ENCODE peak calls at places on chromosome 16, in four cellular contexts. A is Karpas-422; V is CD4-positive, CD25-positive, alpha-beta regulatory T cell; E is cardiac muscle cell. R is an unnamed sample.
A peak's percentile ranks its signal among the peaks of the same experiment; 100 is the strongest.

GRCh38 chr16:59487067-59487466 is 753.0 kb upstream of the GOT2 start:
- DNase-seq in A (no peak), V (no peak), E (no peak), R (no peak)

GRCh38 chr16:2987854-2988253 is 7.6 kb upstream of the PKMYT1 start:
- DNase-seq in A (no peak), V (no peak), E (no peak), R (no peak)

GRCh38 chr16:3494574-3494973 is 715 bp downstream of the C16orf90 start:
- DNase-seq in A (no peak), V (no peak), E (no peak), R (peak; percentile 40)

GRCh38 chr16:7177875-7178274 is 154.8 kb upstream of the RBFOX1 start:
- DNase-seq in A (no peak), V (no peak), E (no peak), R (no peak)

GRCh38 chr16:10981697-10982216 is 37.4 kb downstream of the CLEC16A start:
- DNase-seq in A (peak; percentile 96), V (peak; percentile 21), E (no peak), R (no peak)

GRCh38 chr16:70765491-70765890 is 35.5 kb downstream of the VAC14 start:
- DNase-seq in A (no peak), V (no peak), E (no peak), R (no peak)

GRCh38 chr16:29745126-29745852 is 501 bp downstream of the C16orf54 start:
- DNase-seq in A (no peak), V (peak; percentile 21), E (no peak), R (no peak)

GRCh38 chr16:21611546-21612384 is 12.4 kb downstream of the METTL9 start:
- DNase-seq in A (peak; percentile 49), V (no peak), E (peak; percentile 38), R (no peak)

GRCh38 chr16:55047331-55047730 is 116.7 kb downstream of the IRX5 start:
- DNase-seq in A (no peak), V (no peak), E (no peak), R (no peak)

GRCh38 chr16:69762843-69763556 is 868 bp downstream of the WWP2 start:
- DNase-seq in A (peak; percentile 69), V (no peak), E (peak; percentile 36), R (no peak)

GRCh38 chr16:69769404-69769803 is 7.3 kb downstream of the WWP2 start:
- DNase-seq in A (no peak), V (no peak), E (no peak), R (no peak)

GRCh38 chr16:69761983-69762842 is at the start of gene WWP2:
- DNase-seq in A (peak; percentile 94), V (peak; percentile 80), E (peak; percentile 73), R (peak; percentile 80)

GRCh38 chr16:69767459-69768229 is 5.5 kb downstream of the WWP2 start:
- DNase-seq in A (no peak), V (no peak), E (no peak), R (no peak)

GRCh38 chr16:69763557-69763942 is 1.4 kb downstream of the WWP2 start:
- DNase-seq in A (no peak), V (no peak), E (no peak), R (no peak)
- H3K27ac ChIP-seq in A (no peak overlapping the region), V (peak overlapping the region; percentile 92), E (no peak overlapping the region), R (no peak overlapping the region)

DNA sequence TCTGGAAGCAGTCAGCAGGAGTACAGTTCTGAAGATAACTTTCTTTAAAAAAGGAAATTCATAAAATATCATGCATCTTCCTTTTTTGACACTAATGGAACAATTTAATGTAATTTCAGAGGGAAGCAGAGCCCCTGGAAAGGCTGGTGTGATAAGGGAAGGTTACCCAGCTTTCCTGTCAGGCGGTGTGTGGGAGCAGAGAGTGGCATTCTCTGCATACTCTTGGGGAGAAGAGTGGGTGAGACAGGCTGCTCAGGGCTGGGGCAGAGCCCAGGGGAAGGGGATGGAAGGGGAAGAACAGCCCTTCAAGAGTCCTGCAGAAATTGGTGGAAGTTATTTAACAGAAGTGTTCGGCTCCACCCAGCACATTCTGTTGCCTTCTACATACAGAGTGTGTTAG is 84.7 kb downstream of the PRKCB start:
- DNase-seq in A (no peak), V (no peak), E (no peak), R (no peak)
- H3K4me1 ChIP-seq in A (no peaks in the 10 kb centered on the region), V (no peaks in the 10 kb centered on the region), E (no peaks in the 10 kb centered on the region), R (no peaks in the 10 kb centered on the region)

GRCh38 chr16:28217326-28217725 is 5.6 kb upstream of the XPO6 start:
- DNase-seq in A (peak; percentile 55), V (no peak), E (no peak), R (no peak)
- H3K4me3 ChIP-seq in A (no peak overlapping the region), V (no peak overlapping the region), E (no peak overlapping the region), R (no peak overlapping the region)

GRCh38 chr16:86515780-86516617 is 5.7 kb downstream of the FOXF1 start:
- DNase-seq in A (no peak), V (no peak), E (peak; percentile 49), R (no peak)

GRCh38 chr16:86516618-86517003 is 6.3 kb downstream of the FOXF1 start:
- DNase-seq in A (no peak), V (no peak), E (peak; percentile 39), R (no peak)

GRCh38 chr16:86513471-86514277 is 3.3 kb downstream of the FOXF1 start:
- DNase-seq in A (no peak), V (no peak), E (no peak), R (no peak)

GRCh38 chr16:86515420-86515779 is 5.1 kb downstream of the FOXF1 start:
- DNase-seq in A (no peak), V (no peak), E (no peak), R (no peak)

DNA sequence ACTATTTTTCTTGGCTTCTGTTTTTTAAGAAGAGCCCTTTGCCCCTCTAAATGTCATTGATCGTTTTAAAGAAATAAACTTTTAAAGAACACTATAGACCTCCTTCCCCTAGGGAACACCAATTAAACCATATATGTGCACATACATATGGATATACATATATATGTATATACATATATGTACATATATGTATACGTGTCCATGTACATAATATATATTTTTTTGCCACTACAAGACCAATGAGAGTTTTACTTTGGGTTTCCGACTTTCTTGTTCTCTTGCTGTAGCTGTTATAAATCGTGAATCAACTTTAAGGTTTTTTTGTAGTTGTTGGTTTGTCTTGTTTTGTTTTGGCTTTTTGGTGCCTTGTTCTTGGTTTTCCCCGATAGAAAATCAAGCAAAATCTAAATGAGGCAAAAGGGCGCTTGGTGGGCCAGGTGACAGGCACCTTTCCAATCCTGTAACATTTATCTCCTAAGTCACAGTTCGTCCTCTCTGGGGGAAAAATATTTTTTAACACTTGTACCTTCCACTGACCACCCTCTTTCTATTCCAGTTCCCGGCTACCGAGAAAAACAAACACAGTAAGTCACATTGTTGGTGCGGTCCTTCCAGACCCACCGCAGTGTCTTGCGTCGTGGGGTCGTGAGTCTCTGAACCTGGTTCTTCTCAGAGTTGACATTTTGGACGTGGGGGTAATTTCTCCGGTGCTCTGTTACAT is 4.5 kb downstream of the FOXF1 start:
- DNase-seq in A (no peak), V (no peak), E (no peak), R (no peak)
- H3K27ac ChIP-seq in A (no peak overlapping the region), V (no peak overlapping the region), E (no peak overlapping the region), R (peak overlapping the region; percentile 7)

DNA sequence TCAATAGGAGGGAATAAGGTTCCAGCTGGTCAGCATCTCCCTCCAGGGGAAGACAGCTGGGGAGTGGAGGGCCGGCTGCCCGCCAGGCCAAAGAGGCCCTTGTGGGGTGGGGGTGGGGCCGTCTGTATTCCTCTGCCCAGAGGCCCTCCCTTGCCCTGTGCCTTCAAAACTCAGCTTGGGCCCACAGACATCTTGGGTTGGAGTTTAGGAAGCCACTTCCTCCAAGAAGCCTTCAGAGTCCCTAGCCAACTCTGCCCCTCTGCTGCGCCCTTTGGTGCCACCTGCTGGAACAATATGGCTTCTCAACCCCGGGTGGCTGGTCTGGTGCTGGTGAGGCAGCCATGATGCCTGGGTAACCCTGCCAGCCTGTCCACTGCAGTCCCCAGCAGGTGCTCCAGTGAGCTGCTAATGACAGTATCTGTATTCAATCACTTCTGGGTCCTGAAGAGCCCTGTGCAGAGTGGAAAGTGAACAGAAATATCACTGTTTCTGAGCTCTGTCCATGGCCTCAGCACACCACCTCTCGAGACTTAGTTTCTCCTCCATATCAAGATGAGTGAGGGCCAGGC is 16.7 kb downstream of the HSD11B2 start:
- DNase-seq in A (peak; percentile 93), V (peak; percentile 13), E (peak; percentile 89), R (no peak)
- H3K4me1 ChIP-seq in A (no peaks in the 10 kb centered on the region), V (no peaks in the 10 kb centered on the region), E (peaks cover 21% of the 10 kb centered on the region), R (peaks cover 73% of the 10 kb centered on the region)

DNA sequence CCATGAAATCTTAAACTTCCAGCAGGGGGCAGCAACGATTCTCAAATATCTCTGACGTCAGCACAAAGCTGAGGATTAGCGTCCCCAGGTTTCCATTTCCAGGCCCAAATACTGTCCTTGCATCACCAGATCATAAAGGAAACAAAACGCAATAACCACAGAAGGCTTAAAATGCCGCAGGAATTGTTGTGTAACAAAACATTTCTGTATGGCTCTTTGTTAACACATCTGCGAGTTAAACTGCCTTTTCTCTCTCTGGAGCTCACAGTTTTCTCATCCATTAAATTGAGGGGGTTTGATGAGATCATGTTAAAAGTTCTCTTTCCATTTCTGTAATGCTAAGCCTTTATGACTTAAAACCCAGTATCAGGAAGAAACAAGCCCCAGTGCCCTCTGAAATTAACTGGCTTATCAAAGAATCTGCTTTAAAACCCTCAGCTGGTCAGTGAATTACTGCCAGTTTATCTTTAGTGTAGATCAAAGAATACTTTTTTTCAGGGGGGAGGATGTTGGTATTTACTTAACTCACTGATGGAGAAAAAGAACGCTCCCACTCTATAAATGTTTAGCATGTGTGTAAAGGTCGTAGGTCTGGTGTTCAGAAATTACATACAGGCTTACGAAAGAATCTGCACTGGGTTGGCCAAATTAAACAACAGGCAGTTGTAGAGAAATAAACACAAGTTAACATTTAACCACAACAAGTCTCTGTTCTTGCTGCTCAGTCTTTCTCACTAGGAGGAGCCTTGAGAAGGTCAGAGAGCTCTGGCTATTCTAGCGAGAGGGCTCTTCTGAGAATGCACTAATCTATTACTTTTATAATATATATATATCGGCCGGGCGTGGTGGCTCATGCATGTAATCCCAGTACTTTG is 10.6 kb upstream of the TERF2 start:
- DNase-seq in A (peak; percentile 92), V (peak; percentile 59), E (peak; percentile 98), R (peak; percentile 30)
- H3K4me3 ChIP-seq in A (no peak overlapping the region), V (peak overlapping the region; percentile 66), E (no peak overlapping the region), R (peak overlapping the region; percentile 28)

GRCh38 chr16:81180578-81180977 is 57.9 kb upstream of the BCO1 start:
- DNase-seq in A (no peak), V (no peak), E (no peak), R (no peak)
- H3K27ac ChIP-seq in A (no peak overlapping the region), V (no peak overlapping the region), E (peak overlapping the region; percentile 76), R (no peak overlapping the region)